ENCODE peak calls at places on chromosomes 12 and 14, in four cellular contexts. V is BJ, P is sigmoid colon, C is astrocyte. S is an unnamed sample.

GRCh38 chr14:71021347-71022014 is 114.2 kb downstream of the PCNX1 start:
- DNase-seq in V (peak), P (no peak), C (peak), S (peak)

GRCh38 chr14:80933282-80933681 is 8.3 kb downstream of the CEP128 start:
- DNase-seq in V (no peak), P (no peak), C (no peak), S (no peak)

GRCh38 chr12:52432559-52433207 is 1.5 kb downstream of the KRT75 start:
- DNase-seq in V (no peak), P (no peak), C (no peak), S (no peak)

GRCh38 chr12:59651230-59651920 is 55.5 kb downstream of the SLC16A7 start:
- DNase-seq in V (no peak), P (no peak), C (peak), S (no peak)

GRCh38 chr14:75697918-75698317 is 36.9 kb downstream of the TTLL5 start:
- DNase-seq in V (no peak), P (no peak), C (no peak), S (no peak)

GRCh38 chr14:75175677-75176141 is 703 bp downstream of the TMED10 start:
- DNase-seq in V (no peak), P (no peak), C (no peak), S (no peak)

GRCh38 chr12:110742718-110743570 is at the start of gene PPP1CC:
- DNase-seq in V (no peak), P (peak), C (peak), S (peak)

GRCh38 chr12:129606239-129606638 is 297.6 kb downstream of the TMEM132D start:
- DNase-seq in V (no peak), P (no peak), C (no peak), S (no peak)

GRCh38 chr14:69427596-69427995 is 29.1 kb downstream of the SLC39A9 start:
- DNase-seq in V (no peak), P (no peak), C (no peak), S (no peak)

GRCh38 chr12:120126635-120127005 is 10.1 kb upstream of the RAB35 start:
- DNase-seq in V (no peak), P (peak), C (peak), S (no peak)

GRCh38 chr12:27861428-27862167 is 81.6 kb upstream of the MANSC4 start:
- DNase-seq in V (no peak), P (peak), C (no peak), S (no peak)

GRCh38 chr12:47188576-47189441 is 109.0 kb upstream of the AMIGO2 start:
- DNase-seq in V (peak), P (no peak), C (peak), S (no peak)

GRCh38 chr12:51683763-51684357 is 92.8 kb downstream of the SCN8A start:
- DNase-seq in V (peak), P (no peak), C (peak), S (no peak)

GRCh38 chr14:105255021-105255507 is 6.7 kb downstream of the BTBD6 start:
- DNase-seq in V (peak), P (no peak), C (peak), S (no peak)

GRCh38 chr14:104427126-104427851 is 152.3 kb upstream of the C14orf180 start:
- DNase-seq in V (no peak), P (peak), C (no peak), S (no peak)

GRCh38 chr12:111093428-111094142 is 173.2 kb upstream of the MYL2 start:
- DNase-seq in V (no peak), P (no peak), C (no peak), S (no peak)

GRCh38 chr12:58671196-58671595 is 249.1 kb downstream of the LRIG3 start:
- DNase-seq in V (no peak), P (no peak), C (peak), S (no peak)

GRCh38 chr14:91570021-91570420 is 59.9 kb upstream of the PPP4R3A start:
- DNase-seq in V (no peak), P (no peak), C (no peak), S (no peak)

GRCh38 chr12:88310069-88310468 is 168.0 kb downstream of the TMTC3 start:
- DNase-seq in V (peak), P (no peak), C (peak), S (peak)

GRCh38 chr12:66620026-66620425 is 58.9 kb downstream of the GRIP1 start:
- DNase-seq in V (no peak), P (no peak), C (peak), S (no peak)

GRCh38 chr14:82045339-82045738 is 511.7 kb upstream of the SEL1L start:
- DNase-seq in V (no peak), P (no peak), C (no peak), S (no peak)

GRCh38 chr12:65510584-65511050 is 232.1 kb downstream of the MSRB3 start:
- DNase-seq in V (no peak), P (no peak), C (peak), S (no peak)

GRCh38 chr12:130214686-130215370 is 52.6 kb downstream of the FZD10 start:
- DNase-seq in V (no peak), P (no peak), C (no peak), S (no peak)

GRCh38 chr12:32671930-32672785 is 6.9 kb upstream of the DNM1L start:
- DNase-seq in V (peak), P (no peak), C (peak), S (peak)

GRCh38 chr12:130451001-130451930 is 113.6 kb downstream of the PIWIL1 start:
- DNase-seq in V (no peak), P (no peak), C (no peak), S (no peak)

GRCh38 chr12:125455556-125455955 is 390.3 kb downstream of the AACS start:
- DNase-seq in V (no peak), P (no peak), C (no peak), S (no peak)

GRCh38 chr14:99129998-99130397 is 142.0 kb downstream of the BCL11B start:
- DNase-seq in V (no peak), P (peak), C (no peak), S (no peak)

GRCh38 chr14:61752626-61753025 is 9.6 kb upstream of the SNAPC1 start:
- DNase-seq in V (no peak), P (no peak), C (peak), S (no peak)

GRCh38 chr14:103099081-103099732 is 4.7 kb downstream of the EXOC3L4 start:
- DNase-seq in V (no peak), P (no peak), C (no peak), S (no peak)

GRCh38 chr12:62779488-62779887 is 155.5 kb downstream of the PPM1H start:
- DNase-seq in V (no peak), P (no peak), C (no peak), S (no peak)

GRCh38 chr12:28882444-28882843 is 266.6 kb upstream of the FAR2 start:
- DNase-seq in V (no peak), P (no peak), C (peak), S (no peak)

GRCh38 chr14:51855234-51855633 is 5.2 kb upstream of the GNG2 start:
- DNase-seq in V (no peak), P (no peak), C (peak), S (no peak)

GRCh38 chr12:130186631-130187269 is 24.5 kb downstream of the FZD10 start:
- DNase-seq in V (no peak), P (peak), C (no peak), S (no peak)

GRCh38 chr12:108337235-108338223 is 1.6 kb downstream of the CMKLR1 start:
- DNase-seq in V (no peak), P (no peak), C (no peak), S (no peak)

GRCh38 chr12:97308576-97309198 is 153.9 kb upstream of the RMST start:
- DNase-seq in V (peak), P (no peak), C (peak), S (peak)

GRCh38 chr14:56342419-56342901 is 224.2 kb downstream of the PELI2 start:
- DNase-seq in V (peak), P (no peak), C (peak), S (no peak)

GRCh38 chr14:63454863-63455622 is 88.1 kb downstream of the PPP2R5E start:
- DNase-seq in V (no peak), P (no peak), C (peak), S (peak)

GRCh38 chr12:67592228-67593011 is 56.1 kb upstream of the DYRK2 start:
- DNase-seq in V (peak), P (no peak), C (peak), S (peak)

GRCh38 chr12:127810026-127810425 is 456.9 kb upstream of the TMEM132C start:
- DNase-seq in V (peak), P (no peak), C (peak), S (peak)

GRCh38 chr12:57490126-57490525 is 2.3 kb downstream of the MARS1 start:
- DNase-seq in V (no peak), P (no peak), C (no peak), S (no peak)

GRCh38 chr12:57487055-57487596 is 742 bp upstream of the MARS1 start:
- DNase-seq in V (no peak), P (no peak), C (no peak), S (no peak)

GRCh38 chr12:57487597-57488396 is at the start of gene MARS1:
- DNase-seq in V (peak), P (peak), C (peak), S (peak)

GRCh38 chr12:57488397-57489156 is 709 bp downstream of the MARS1 start:
- DNase-seq in V (no peak), P (no peak), C (peak), S (no peak)

GRCh38 chr12:57489157-57489641 is 1.3 kb downstream of the MARS1 start:
- DNase-seq in V (no peak), P (no peak), C (peak), S (no peak)
- TF ChIP-seq CTCF in V (no peak), P (no peak), C (no peak), S (no peak)

DNA sequence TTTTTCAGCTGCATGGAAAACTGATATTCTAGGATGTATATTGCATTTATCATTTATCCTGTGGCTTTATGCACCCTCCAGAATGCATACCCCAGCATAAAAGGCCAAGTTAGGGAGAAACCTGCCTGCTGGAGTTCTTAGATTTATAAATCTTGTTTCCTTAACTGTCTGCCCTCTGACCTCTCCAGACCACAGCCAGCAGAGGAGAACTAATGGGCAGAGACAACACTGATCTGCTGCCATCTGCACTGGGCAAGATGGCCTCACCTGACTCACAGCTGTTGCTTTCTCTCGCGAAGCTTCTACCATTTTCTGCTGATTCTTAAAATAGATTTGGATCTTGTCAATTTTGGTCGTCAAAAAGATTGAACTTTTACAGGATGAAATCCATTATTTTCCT is 65.8 kb downstream of the PPP2R5C start:
- DNase-seq in V (no peak), P (no peak), C (no peak), S (no peak)
- H3K4me3 ChIP-seq in V (no peak), P (no peak), C (no peak), S (no peak)

GRCh38 chr14:20350860-20351259 is 7.4 kb downstream of the PARP2 start:
- DNase-seq in V (no peak), P (no peak), C (no peak), S (no peak)
- TF ChIP-seq CTCF in V (peak), P (no peak), C (peak), S (peak)

GRCh38 chr14:65079788-65080187 is 22.5 kb downstream of the MAX start:
- DNase-seq in V (no peak), P (no peak), C (no peak), S (no peak)

GRCh38 chr14:65079201-65079600 is 23.1 kb downstream of the MAX start:
- DNase-seq in V (no peak), P (peak), C (no peak), S (no peak)

GRCh38 chr14:65074449-65075155 is 27.7 kb downstream of the MAX start:
- DNase-seq in V (no peak), P (no peak), C (no peak), S (no peak)

GRCh38 chr14:65075628-65076325 is 26.5 kb downstream of the MAX start:
- DNase-seq in V (no peak), P (no peak), C (no peak), S (no peak)

GRCh38 chr14:65077318-65077717 is 25.0 kb downstream of the MAX start:
- DNase-seq in V (no peak), P (no peak), C (no peak), S (no peak)
- H3K4me3 ChIP-seq in V (no peak), P (no peak), C (no peak), S (no peak)

GRCh38 chr12:2752676-2753371 is 41.9 kb upstream of the FKBP4 start:
- DNase-seq in V (no peak), P (peak), C (peak), S (peak)
- TF ChIP-seq CTCF in V (no peak), P (no peak), C (no peak), S (peak)